ENCODE peak calls at places on chromosomes 12 and 14, in five cellular contexts. S is uterus, L is A549, I is suprapubic skin, V is transverse colon. H is an unnamed sample.

GRCh38 chr14:90816686-90817436 is 631 bp upstream of the TTC7B start:
- DNase-seq in S (no peak), L (no peak), I (no peak), V (no peak), H (no peak)

GRCh38 chr12:3252416-3252815 is 175.2 kb downstream of the TSPAN9 start:
- DNase-seq in S (peak), L (no peak), I (peak), V (peak), H (peak)

GRCh38 chr12:122139266-122139665 is 34.8 kb downstream of the IL31 start:
- DNase-seq in S (no peak), L (no peak), I (no peak), V (no peak), H (no peak)

GRCh38 chr12:99960312-99960711 is 24.4 kb downstream of the ANKS1B start:
- DNase-seq in S (no peak), L (no peak), I (no peak), V (no peak), H (no peak)

GRCh38 chr12:9699898-9700605 is 30.5 kb downstream of the CLEC2D start:
- DNase-seq in S (no peak), L (no peak), I (no peak), V (no peak), H (no peak)

GRCh38 chr14:100762901-100763300 is 36.2 kb downstream of the DLK1 start:
- DNase-seq in S (no peak), L (no peak), I (no peak), V (no peak), H (no peak)

GRCh38 chr12:78457951-78458350 is 406.6 kb upstream of the SYT1 start:
- DNase-seq in S (no peak), L (no peak), I (no peak), V (no peak), H (no peak)

GRCh38 chr12:93387780-93388179 is 10.1 kb downstream of the NUDT4 start:
- DNase-seq in S (no peak), L (no peak), I (no peak), V (no peak), H (no peak)

GRCh38 chr14:74667758-74668157 is 45.1 kb downstream of the AREL1 start:
- DNase-seq in S (no peak), L (no peak), I (no peak), V (no peak), H (no peak)

GRCh38 chr12:8078400-8078799 is 3.7 kb upstream of the NECAP1 start:
- DNase-seq in S (no peak), L (peak), I (no peak), V (peak), H (no peak)

GRCh38 chr14:31265701-31266398 is 58.3 kb upstream of the HECTD1 start:
- DNase-seq in S (no peak), L (no peak), I (no peak), V (no peak), H (peak)

GRCh38 chr12:26156996-26157395 is 32.2 kb upstream of the BHLHE41 start:
- DNase-seq in S (no peak), L (no peak), I (no peak), V (no peak), H (no peak)

GRCh38 chr14:98501836-98502235 is 770.2 kb downstream of the BCL11B start:
- DNase-seq in S (no peak), L (no peak), I (no peak), V (no peak), H (no peak)

GRCh38 chr12:98438826-98439225 is 76.6 kb upstream of the TMPO start:
- DNase-seq in S (no peak), L (no peak), I (no peak), V (no peak), H (no peak)

GRCh38 chr12:98440165-98440581 is 75.2 kb upstream of the TMPO start:
- DNase-seq in S (peak), L (peak), I (peak), V (no peak), H (no peak)

GRCh38 chr12:98439471-98440164 is 75.8 kb upstream of the TMPO start:
- DNase-seq in S (no peak), L (no peak), I (no peak), V (no peak), H (no peak)
- TF ChIP-seq POLR2A in S (no peak), L (no peak), I (no peak), V (no peak), H (no peak)

DNA sequence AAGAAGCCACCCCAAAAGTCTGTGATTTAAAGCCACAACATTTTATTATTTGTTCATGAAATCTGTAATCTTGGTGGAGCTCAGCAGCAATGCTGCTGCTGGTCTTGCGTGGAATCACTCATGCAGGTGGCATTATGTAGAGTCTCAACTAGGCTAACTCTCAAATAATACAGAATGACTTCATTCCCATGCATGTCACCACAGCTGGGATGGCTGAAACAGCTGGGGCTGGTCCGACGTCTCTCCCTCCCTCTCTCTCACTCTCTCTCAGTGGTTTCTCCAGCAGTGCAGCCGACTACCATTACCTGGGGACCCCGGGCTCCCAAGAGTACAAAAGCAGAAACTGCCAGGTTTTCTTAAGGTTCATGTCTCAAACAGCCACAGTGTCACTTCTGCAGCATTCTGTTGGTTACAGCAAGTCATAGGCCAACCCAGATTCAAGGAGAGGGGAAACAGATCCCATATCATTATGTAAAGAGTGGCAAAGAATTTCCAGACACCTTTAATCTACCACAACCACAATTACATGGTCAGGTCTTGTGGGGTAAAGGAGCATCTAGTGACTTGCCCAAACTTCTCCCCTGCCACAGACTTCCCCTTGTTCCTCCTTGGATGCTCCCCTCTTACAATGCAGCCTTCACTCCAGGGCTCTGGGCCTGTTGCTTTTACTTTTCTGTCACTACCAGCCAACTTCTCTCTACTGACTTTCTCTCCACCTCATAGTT is 192.0 kb upstream of the HMGA2 start:
- DNase-seq in S (no peak), L (no peak), I (no peak), V (no peak), H (no peak)
- TF ChIP-seq POLR2A in S (no peak), L (no peak), I (no peak), V (no peak), H (no peak)

GRCh38 chr12:48686037-48686595 is 4.1 kb upstream of the KANSL2 start:
- DNase-seq in S (no peak), L (no peak), I (no peak), V (no peak), H (no peak)
- TF ChIP-seq POLR2A in S (no peak), L (no peak), I (no peak), V (no peak), H (no peak)

GRCh38 chr14:67265131-67265530 is 23.9 kb downstream of the PALS1 start:
- DNase-seq in S (no peak), L (no peak), I (no peak), V (no peak), H (no peak)
- TF ChIP-seq POLR2A in S (no peak), L (no peak), I (no peak), V (no peak), H (no peak)

DNA sequence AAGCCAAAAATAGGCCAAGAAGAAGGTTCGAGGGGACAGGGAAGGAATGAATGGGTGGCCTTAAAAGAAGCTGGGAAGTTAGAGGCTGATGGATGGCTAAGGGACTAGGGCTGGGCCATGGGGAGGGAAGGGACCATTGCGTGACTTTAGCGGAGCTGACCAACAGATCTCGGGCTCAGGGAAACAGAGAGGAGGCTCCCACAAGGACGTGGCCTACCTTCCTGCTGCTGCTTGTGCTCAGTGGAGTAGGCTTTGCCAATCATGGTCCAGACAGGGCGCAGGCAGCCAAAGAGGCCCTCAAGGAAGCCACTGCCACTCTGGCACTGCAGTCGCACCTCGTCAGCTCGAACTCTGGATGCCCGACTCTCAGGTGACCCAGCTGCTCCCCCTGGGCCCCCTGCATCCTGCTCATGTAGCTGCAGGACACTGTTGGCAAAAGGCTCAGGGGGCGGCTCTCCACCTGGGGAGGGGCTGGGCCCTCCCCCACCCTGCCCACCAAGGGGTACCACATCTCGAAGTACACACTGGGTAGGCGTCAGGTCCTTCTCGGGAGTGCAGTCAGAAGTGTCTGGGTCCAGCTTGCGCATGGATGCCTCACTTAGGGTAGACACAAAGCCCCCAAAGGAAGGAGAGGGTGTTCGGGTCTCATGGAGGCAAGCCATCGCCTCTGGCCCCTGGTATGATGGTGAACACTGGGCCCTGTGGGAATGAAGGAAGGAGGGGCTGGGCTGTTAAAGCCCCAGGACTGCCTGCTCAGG is 12.3 kb downstream of the MAP3K12 start:
- DNase-seq in S (no peak), L (no peak), I (no peak), V (no peak), H (no peak)
- TF ChIP-seq POLR2A in S (no peak), L (no peak), I (no peak), V (no peak), H (no peak)

DNA sequence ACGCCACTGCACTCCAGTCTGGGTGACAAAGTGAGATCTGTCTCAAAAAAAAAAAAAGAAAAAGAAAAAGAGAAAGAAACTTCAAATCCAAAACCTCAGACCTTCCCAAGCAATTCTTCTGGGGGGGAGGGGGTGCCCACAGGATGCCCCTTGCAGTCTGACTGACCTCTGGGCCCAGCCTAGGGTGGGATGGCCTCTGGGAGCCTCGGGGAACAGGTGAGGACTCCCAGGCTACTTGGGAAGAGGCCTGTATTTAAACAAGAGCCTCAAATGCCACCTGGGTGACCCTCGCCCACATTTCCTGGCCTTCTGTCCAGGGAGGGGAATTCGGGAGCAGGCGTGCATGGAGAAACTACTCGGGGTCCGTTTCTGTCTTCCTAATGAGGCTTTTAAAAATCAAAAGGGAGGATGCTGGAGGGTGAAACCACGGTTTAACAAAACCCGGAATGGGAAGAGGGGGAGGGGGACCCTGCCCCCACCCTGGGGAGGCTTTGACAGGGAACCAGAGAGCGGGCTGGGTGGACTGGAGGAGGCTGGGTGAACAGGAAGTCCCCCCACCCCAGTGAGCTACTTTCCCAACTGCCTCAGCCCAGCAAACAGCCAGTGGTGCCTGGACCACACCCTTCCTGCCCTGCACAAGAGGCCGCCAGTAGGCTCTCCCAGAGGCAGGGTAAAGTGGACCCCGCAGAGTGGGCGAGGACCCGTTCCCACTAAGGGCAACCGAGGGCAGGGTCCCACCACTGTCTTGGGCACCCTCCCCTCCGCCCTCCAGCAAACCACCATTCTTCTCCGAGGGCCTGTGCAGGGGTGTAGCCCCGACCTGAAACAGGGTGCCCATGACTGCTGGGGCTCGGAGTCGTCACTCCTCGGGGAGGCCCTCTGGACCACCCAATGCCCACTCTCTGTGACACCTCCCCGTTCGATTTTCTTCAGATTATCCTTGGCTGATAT is 1.5 kb upstream of the FBRSL1 start:
- DNase-seq in S (no peak), L (no peak), I (no peak), V (peak), H (peak)
- TF ChIP-seq POLR2A in S (no peak), L (no peak), I (no peak), V (no peak), H (no peak)

GRCh38 chr12:108477055-108477880 is 37.8 kb upstream of the FICD start:
- DNase-seq in S (no peak), L (peak), I (no peak), V (no peak), H (no peak)

GRCh38 chr12:108475396-108475795 is 39.7 kb upstream of the FICD start:
- DNase-seq in S (no peak), L (no peak), I (no peak), V (no peak), H (no peak)

GRCh38 chr12:108478611-108479010 is 36.5 kb upstream of the FICD start:
- DNase-seq in S (no peak), L (no peak), I (no peak), V (no peak), H (no peak)

GRCh38 chr12:108479364-108480070 is 35.6 kb upstream of the FICD start:
- DNase-seq in S (no peak), L (no peak), I (no peak), V (no peak), H (no peak)

GRCh38 chr12:108477881-108478259 is 37.2 kb upstream of the FICD start:
- DNase-seq in S (no peak), L (no peak), I (no peak), V (no peak), H (no peak)
- TF ChIP-seq POLR2A in S (no peak), L (no peak), I (no peak), V (no peak), H (no peak)

GRCh38 chr12:131827961-131828534 is at the start of gene MMP17:
- DNase-seq in S (peak), L (peak), I (no peak), V (peak), H (no peak)
- TF ChIP-seq POLR2A in S (no peak), L (peak), I (no peak), V (no peak), H (peak)